ENCODE peak calls at places on chromosomes 3 and 15, in nine cellular contexts. I, K, T, M, W, C, B, O and R are unnamed samples.

GRCh38 chr3:124882749-124883148 is 4.4 kb downstream of the ITGB5 start:
- DNase-seq in O (no peak), C (no peak), M (no peak), K (no peak), I (no peak), W (peak; percentile 12), B (no peak), T (peak; percentile 34), R (no peak)

GRCh38 chr3:140242818-140243276 is 307.9 kb downstream of the CLSTN2 start:
- DNase-seq in C (peak; percentile 97), O (no peak), B (no peak), W (no peak), T (no peak), K (no peak), I (no peak), M (no peak), R (peak; percentile 71)

GRCh38 chr3:56787784-56788256 is 13.9 kb downstream of the ARHGEF3 start:
- DNase-seq in T (no peak), I (no peak), C (no peak), O (no peak), B (no peak), W (no peak), M (peak; percentile 60), K (no peak), R (no peak)

GRCh38 chr3:172607305-172608121 is 84.3 kb upstream of the TNFSF10 start:
- DNase-seq in I (no peak), O (no peak), K (no peak), W (peak; percentile 92), M (no peak), T (peak; percentile 86), B (no peak), C (no peak), R (no peak)

GRCh38 chr15:26298010-26298661 is 435.0 kb upstream of the ATP10A start:
- DNase-seq in M (no peak), I (no peak), K (no peak), C (no peak), W (no peak), B (no peak), O (no peak), T (no peak), R (no peak)

GRCh38 chr3:125039897-125040175 is 16.0 kb downstream of the HEG1 start:
- DNase-seq in K (no peak), C (no peak), B (no peak), I (no peak), M (no peak), T (no peak), O (no peak), W (no peak), R (no peak)

GRCh38 chr3:140007946-140008692 is 73.1 kb downstream of the CLSTN2 start:
- DNase-seq in B (no peak), W (no peak), K (no peak), O (no peak), I (no peak), C (peak; percentile 83), T (no peak), M (no peak), R (no peak)

GRCh38 chr3:196619213-196619612 is 20.3 kb upstream of the NRROS start:
- DNase-seq in W (no peak), T (no peak), K (no peak), B (no peak), C (no peak), M (no peak), I (no peak), O (no peak), R (no peak)

GRCh38 chr3:60073228-60073627 is 1023.4 kb upstream of the CFAP20DC start:
- DNase-seq in W (no peak), T (no peak), O (no peak), B (no peak), C (no peak), K (no peak), M (no peak), I (no peak), R (no peak)

GRCh38 chr3:4977001-4977888 is 2.0 kb upstream of the BHLHE40 start:
- DNase-seq in W (peak; percentile 84), I (no peak), K (peak; percentile 72), O (no peak), M (peak; percentile 86), T (peak; percentile 94), C (no peak), B (peak; percentile 75), R (no peak)

GRCh38 chr3:71271616-71272015 is 311.9 kb downstream of the FOXP1 start:
- DNase-seq in I (no peak), W (peak; percentile 36), K (no peak), O (no peak), T (no peak), C (no peak), B (no peak), M (no peak), R (no peak)

GRCh38 chr3:194306771-194307640 is 44.1 kb downstream of the CPN2 start:
- DNase-seq in B (peak; percentile 61), K (no peak), O (no peak), I (no peak), W (no peak), C (no peak), T (no peak), M (no peak), R (no peak)

GRCh38 chr15:90232941-90233700 is 620 bp downstream of the CIB1 start:
- DNase-seq in B (peak; percentile 34), O (no peak), K (peak; percentile 53), W (peak; percentile 26), C (no peak), T (peak; percentile 74), I (peak; percentile 41), M (no peak), R (no peak)

GRCh38 chr3:194137314-194138097 is 1.6 kb downstream of the HES1 start:
- DNase-seq in K (peak; percentile 41), I (peak; percentile 33), T (peak; percentile 79), W (peak; percentile 68), B (peak; percentile 79), M (peak; percentile 77), C (peak; percentile 67), O (no peak), R (peak; percentile 50)

GRCh38 chr15:83094592-83094991 is 12.9 kb upstream of the TM6SF1 start:
- DNase-seq in B (no peak), C (no peak), O (no peak), K (no peak), W (no peak), T (no peak), I (no peak), M (no peak), R (no peak)

GRCh38 chr15:83323296-83323711 is 38.8 kb upstream of the BNC1 start:
- DNase-seq in W (peak; percentile 98), B (no peak), T (peak; percentile 99), C (no peak), I (no peak), M (no peak), K (no peak), O (peak; percentile 79), R (no peak)

GRCh38 chr3:36906504-36907149 is 38.2 kb downstream of the TRANK1 start:
- DNase-seq in W (peak; percentile 67), O (no peak), C (no peak), T (peak; percentile 44), M (peak; percentile 43), I (no peak), K (no peak), B (no peak), R (no peak)

GRCh38 chr15:85331666-85332261 is 48.6 kb upstream of the AKAP13 start:
- DNase-seq in I (no peak), C (no peak), B (peak; percentile 44), K (no peak), T (no peak), M (no peak), O (no peak), W (no peak), R (no peak)

GRCh38 chr15:77907824-77908751 is 169.4 kb downstream of the TBC1D2B start:
- DNase-seq in M (peak; percentile 83), O (no peak), I (no peak), B (peak; percentile 56), T (peak; percentile 76), K (no peak), W (peak; percentile 18), C (no peak), R (no peak)